ENCODE peak calls at places on chromosomes 6 and 20, in eight cellular contexts. E is C1 segment of cervical spinal cord; N is neural crest cell; O is sigmoid colon; Q is heart right ventricle; K is astrocyte of the cerebellum; T is activated CD4-positive, alpha-beta T cell treated with anti-CD3 and anti-CD28 coated beads, Interleukin-2, amount 50 U/mL, for 1 hour; R is ureter. W is an unnamed sample.
A peak's percentile ranks its signal among the peaks of the same experiment; 100 is the strongest.

GRCh38 chr20:23622839-23623343 is 14.9 kb downstream of the CST3 start:
- DNase-seq in N (no peak), Q (peak; percentile 63), O (peak; percentile 90), R (peak; percentile 72), K (peak; percentile 90), E (peak; percentile 15), T (no peak), W (peak; percentile 44)

GRCh38 chr20:41232971-41233926 is 84.3 kb downstream of the ZHX3 start:
- DNase-seq in K (peak; percentile 55), T (no peak), N (no peak), O (no peak), R (no peak), E (no peak), Q (no peak), W (peak; percentile 25)

GRCh38 chr6:157258878-157259277 is 64.4 kb downstream of the TMEM242 start:
- DNase-seq in R (no peak), O (no peak), N (no peak), E (no peak), K (no peak), T (no peak), Q (no peak), W (no peak)

GRCh38 chr6:11282875-11283274 is 50.4 kb upstream of the NEDD9 start:
- DNase-seq in E (no peak), O (no peak), N (no peak), R (no peak), Q (no peak), K (no peak), T (no peak), W (no peak)

GRCh38 chr6:56807992-56808342 is 146.9 kb upstream of the BEND6 start:
- DNase-seq in O (no peak), K (no peak), N (no peak), R (no peak), Q (no peak), E (no peak), T (no peak), W (no peak)

GRCh38 chr20:45088247-45088646 is 12.7 kb downstream of the KCNS1 start:
- DNase-seq in T (no peak), E (no peak), N (no peak), R (no peak), Q (no peak), K (no peak), O (no peak), W (no peak)

GRCh38 chr20:46021361-46022359 is 7.4 kb upstream of the SLC12A5 start:
- DNase-seq in K (no peak), T (peak; percentile 42), Q (no peak), R (no peak), E (peak; percentile 67), N (peak; percentile 87), O (no peak), W (peak; percentile 38)

GRCh38 chr6:74369556-74369993 is 673.6 kb downstream of the CD109 start:
- DNase-seq in E (no peak), N (no peak), K (peak; percentile 6), R (no peak), Q (no peak), T (no peak), O (no peak), W (no peak)

GRCh38 chr20:63782051-63782471 is 42.5 kb downstream of the SLC2A4RG start:
- DNase-seq in R (no peak), O (no peak), Q (no peak), E (no peak), T (peak; percentile 31), N (no peak), K (no peak), W (no peak)

GRCh38 chr6:137213813-137214212 is 5.4 kb downstream of the IFNGR1 start:
- DNase-seq in E (no peak), R (no peak), Q (no peak), O (no peak), N (no peak), T (no peak), K (no peak), W (no peak)

GRCh38 chr6:100823041-100823440 is 58.1 kb downstream of the ASCC3 start:
- DNase-seq in N (no peak), E (no peak), R (no peak), Q (no peak), O (no peak), K (no peak), T (no peak), W (no peak)

GRCh38 chr6:92779758-92780157 is 639.6 kb downstream of the EPHA7 start:
- DNase-seq in T (no peak), N (no peak), K (peak; percentile 46), O (no peak), R (no peak), E (no peak), Q (no peak), W (no peak)

GRCh38 chr6:75207211-75207984 is 1.5 kb upstream of the COL12A1 start:
- DNase-seq in O (peak; percentile 69), E (no peak), R (no peak), T (no peak), Q (peak; percentile 23), N (peak; percentile 19), K (no peak), W (no peak)

GRCh38 chr6:53426544-53427270 is 78.0 kb upstream of the ELOVL5 start:
- DNase-seq in T (no peak), K (no peak), E (no peak), O (no peak), R (no peak), Q (no peak), N (no peak), W (no peak)

GRCh38 chr6:7901056-7901455 is 9.5 kb downstream of the TXNDC5 start:
- DNase-seq in O (no peak), E (no peak), R (no peak), N (no peak), T (no peak), Q (no peak), K (no peak), W (no peak)

GRCh38 chr20:688809-689208 is 13.2 kb upstream of the SCRT2 start:
- DNase-seq in R (no peak), Q (no peak), K (no peak), N (no peak), E (no peak), T (no peak), O (no peak), W (no peak)

GRCh38 chr20:62940875-62941274 is 2.9 kb downstream of the GID8 start:
- DNase-seq in N (no peak), T (no peak), O (no peak), R (no peak), E (no peak), Q (no peak), K (no peak), W (no peak)

GRCh38 chr6:166957087-166957804 is 896 bp upstream of the RNASET2 start:
- DNase-seq in E (peak; percentile 59), R (peak; percentile 65), Q (peak; percentile 67), O (peak; percentile 84), N (peak; percentile 20), T (peak; percentile 46), K (no peak), W (no peak)

GRCh38 chr20:38210741-38211140 is 45.7 kb upstream of the TGM2 start:
- DNase-seq in T (no peak), R (no peak), E (no peak), O (peak; percentile 48), Q (no peak), K (no peak), N (no peak), W (no peak)

GRCh38 chr6:39920147-39920546 is 14.1 kb downstream of the MOCS1 start:
- DNase-seq in Q (no peak), K (no peak), R (no peak), N (no peak), T (no peak), E (no peak), O (no peak), W (no peak)

GRCh38 chr20:61951695-61952533 is 113.8 kb downstream of the TAF4 start:
- DNase-seq in Q (no peak), O (peak; percentile 46), K (no peak), N (peak; percentile 73), T (no peak), E (no peak), R (peak; percentile 29), W (no peak)